ENCODE peak calls at places on chromosomes 6 and 20, in four cellular contexts. T is H1, W is K562, G is HepG2. F is an unnamed sample.

GRCh38 chr20:43404880-43405279 is 52.8 kb upstream of the SRSF6 start:
- DNase-seq in T (no peak), W (peak), G (peak), F (peak)

GRCh38 chr6:30591008-30591407 is 19.8 kb downstream of the ABCF1 start:
- DNase-seq in T (no peak), W (peak), G (no peak), F (no peak)

GRCh38 chr6:28880894-28881780 is 42.6 kb downstream of the TRIM27 start:
- DNase-seq in T (no peak), W (peak), G (peak), F (peak)

GRCh38 chr6:106114492-106114891 is 28.4 kb downstream of the PRDM1 start:
- DNase-seq in T (no peak), W (no peak), G (no peak), F (no peak)

GRCh38 chr6:164014716-164015484 is 600.4 kb downstream of the QKI start:
- DNase-seq in T (no peak), W (no peak), G (no peak), F (no peak)

GRCh38 chr6:161536141-161536735 is 262.4 kb upstream of the AGPAT4 start:
- DNase-seq in T (no peak), W (no peak), G (no peak), F (no peak)

GRCh38 chr6:31441368-31442267 is 38.2 kb downstream of the MICA start:
- DNase-seq in T (peak), W (peak), G (peak), F (peak)

GRCh38 chr20:17841751-17842191 is 126.8 kb downstream of the SNX5 start:
- DNase-seq in T (no peak), W (no peak), G (no peak), F (no peak)

GRCh38 chr6:31907158-31907813 is 5.4 kb upstream of the ZBTB12 start:
- DNase-seq in T (no peak), W (peak), G (peak), F (no peak)

GRCh38 chr6:33343953-33344611 is 26.5 kb upstream of the ZBTB22 start:
- DNase-seq in T (no peak), W (no peak), G (no peak), F (no peak)

GRCh38 chr6:128156315-128157111 is 255.7 kb upstream of the THEMIS start:
- DNase-seq in T (no peak), W (no peak), G (no peak), F (no peak)

GRCh38 chr6:16514249-16514648 is 247.0 kb downstream of the ATXN1 start:
- DNase-seq in T (no peak), W (peak), G (peak), F (peak)
- TF ChIP-seq MAFK in T (no peak), W (no peak), G (no peak), F (no peak)

GRCh38 chr20:25203089-25203488 is 7.6 kb downstream of the ENTPD6 start:
- DNase-seq in T (no peak), W (no peak), G (no peak), F (no peak)
- TF ChIP-seq JUN in T (no peak), W (no peak), G (no peak), F (no peak)

GRCh38 chr6:166269301-166270039 is 38.7 kb downstream of the PRR18 start:
- DNase-seq in T (no peak), W (no peak), G (no peak), F (no peak)
- TF ChIP-seq MAFK in T (no peak), W (no peak), G (no peak), F (no peak)

DNA sequence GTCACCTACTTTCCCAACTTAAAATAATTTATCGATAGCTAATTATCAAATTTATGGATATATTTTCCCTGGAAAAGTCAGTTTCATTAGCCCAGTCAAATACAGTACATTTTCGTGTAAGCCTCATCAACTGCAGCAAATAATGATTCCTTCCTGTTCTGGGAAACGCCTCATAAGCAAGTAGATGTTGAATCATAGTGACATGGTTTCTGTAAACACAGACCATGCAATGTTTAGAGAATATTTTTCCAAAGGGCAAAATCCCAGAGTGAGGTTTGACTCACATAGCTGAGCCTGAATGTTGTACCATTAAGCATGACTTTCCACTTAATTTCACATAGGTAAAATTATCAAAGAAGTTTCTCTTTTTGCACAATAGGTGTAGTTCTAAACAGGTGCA is 16.7 kb upstream of the VNN1 start:
- DNase-seq in T (no peak), W (no peak), G (no peak), F (peak)
- TF ChIP-seq JUN in T (no peak), W (no peak), G (no peak), F (no peak)

F was measured in A549.